ENCODE peak calls at places on chromosomes 16 and 17, in four cellular contexts. I, E, P and W are unnamed samples.

GRCh38 chr17:75848523-75849303 is 4.5 kb upstream of the UNC13D start:
- DNase-seq in E (peak; percentile 76), I (peak; percentile 94), P (peak; percentile 77), W (peak; percentile 82)

GRCh38 chr17:72370819-72371218 is 250.0 kb downstream of the SOX9 start:
- DNase-seq in I (no peak), P (no peak), E (no peak), W (no peak)

GRCh38 chr17:50129946-50130777 is at the start of gene SAMD14:
- DNase-seq in E (no peak), P (no peak), I (no peak), W (no peak)

GRCh38 chr17:1095853-1096675 is 83.7 kb downstream of the ABR start:
- DNase-seq in I (peak; percentile 77), P (no peak), E (no peak), W (no peak)

GRCh38 chr17:82565551-82565950 is 46.0 kb downstream of the FOXK2 start:
- DNase-seq in E (no peak), I (no peak), P (no peak), W (no peak)

GRCh38 chr16:27600386-27600785 is 50.4 kb downstream of the KATNIP start:
- DNase-seq in E (no peak), I (no peak), P (no peak), W (no peak)

GRCh38 chr17:51355314-51356083 is 95.2 kb downstream of the UTP18 start:
- DNase-seq in I (no peak), P (no peak), E (no peak), W (no peak)

GRCh38 chr16:13426279-13426678 is 493.7 kb upstream of the ERCC4 start:
- DNase-seq in I (no peak), P (peak; percentile 8), E (no peak), W (no peak)

GRCh38 chr17:45345246-45345553 is 28.4 kb upstream of the MAP3K14 start:
- DNase-seq in E (no peak), P (no peak), I (peak; percentile 27), W (no peak)

GRCh38 chr16:85613609-85614337 is 651 bp downstream of the GSE1 start:
- DNase-seq in P (no peak), I (peak; percentile 87), E (no peak), W (no peak)

GRCh38 chr17:64229815-64230550 is 33.1 kb downstream of the TEX2 start:
- DNase-seq in I (no peak), P (no peak), E (no peak), W (no peak)

GRCh38 chr16:87851601-87852000 is 17.7 kb downstream of the SLC7A5 start:
- DNase-seq in I (no peak), E (no peak), P (no peak), W (no peak)

GRCh38 chr16:54432481-54433229 is 146.1 kb upstream of the IRX3 start:
- DNase-seq in I (no peak), E (no peak), P (no peak), W (no peak)

GRCh38 chr16:89919535-89920406 is 1.1 kb downstream of the MC1R start:
- DNase-seq in P (no peak), I (no peak), E (no peak), W (no peak)

GRCh38 chr17:36089888-36090836 is at the start of gene CCL3:
- DNase-seq in P (no peak), I (peak; percentile 78), E (no peak), W (no peak)

GRCh38 chr16:5234295-5235050 is 136.9 kb upstream of the EEF2KMT start:
- DNase-seq in P (no peak), E (no peak), I (no peak), W (no peak)

GRCh38 chr16:75413951-75414350 is 19.4 kb downstream of the CFDP1 start:
- DNase-seq in I (no peak), E (no peak), P (no peak), W (no peak)

GRCh38 chr17:71505200-71505599 is 615.6 kb upstream of the SOX9 start:
- DNase-seq in E (no peak), I (no peak), P (no peak), W (no peak)

GRCh38 chr17:74040291-74040690 is 163.2 kb upstream of the RPL38 start:
- DNase-seq in E (no peak), P (no peak), I (no peak), W (no peak)

GRCh38 chr17:50127661-50128361 is 2.1 kb downstream of the SAMD14 start:
- DNase-seq in P (peak; percentile 50), E (no peak), I (no peak), W (no peak)

GRCh38 chr17:77728022-77728671 is 230.4 kb upstream of the TNRC6C start:
- DNase-seq in I (no peak), P (peak; percentile 47), E (no peak), W (no peak)

GRCh38 chr17:74746922-74747321 is 1.5 kb upstream of the NHERF1 start:
- DNase-seq in I (peak; percentile 78), E (no peak), P (peak; percentile 58), W (no peak)

GRCh38 chr17:16991349-16992009 is 19.6 kb upstream of the TNFRSF13B start:
- DNase-seq in E (peak; percentile 69), P (peak; percentile 88), I (peak; percentile 96), W (peak; percentile 78)

GRCh38 chr17:48515925-48516900 is 14.6 kb downstream of the HOXB1 start:
- DNase-seq in I (no peak), P (no peak), E (no peak), W (no peak)

GRCh38 chr17:75032896-75033294 is 13.9 kb downstream of the ATP5PD start:
- DNase-seq in I (no peak), E (no peak), P (peak; percentile 76), W (no peak)

GRCh38 chr16:1770328-1771071 is 843 bp downstream of the NME3 start:
- DNase-seq in I (peak; percentile 90), E (no peak), P (peak; percentile 46), W (peak; percentile 30)

GRCh38 chr16:47777191-47777590 is 316.1 kb downstream of the PHKB start:
- DNase-seq in I (no peak), E (no peak), P (no peak), W (no peak)

GRCh38 chr16:77711775-77712174 is 10.5 kb upstream of the NUDT7 start:
- DNase-seq in I (no peak), P (no peak), E (no peak), W (no peak)

GRCh38 chr16:1443403-1443973 is 868 bp downstream of the CCDC154 start:
- DNase-seq in I (no peak), P (no peak), E (no peak), W (no peak)

GRCh38 chr17:76074390-76075363 is at the start of gene GALR2:
- DNase-seq in E (no peak), P (peak; percentile 21), I (peak; percentile 78), W (no peak)

GRCh38 chr17:46943511-46944393 is 20.8 kb downstream of the GOSR2 start:
- DNase-seq in E (no peak), I (no peak), P (no peak), W (no peak)

GRCh38 chr17:2396568-2397246 is 4.2 kb downstream of the MNT start:
- DNase-seq in I (peak; percentile 96), E (no peak), P (peak; percentile 27), W (no peak)

GRCh38 chr16:87041286-87041685 is 275.9 kb downstream of the C16orf95 start:
- DNase-seq in I (no peak), P (no peak), E (no peak), W (no peak)

GRCh38 chr17:80705988-80706387 is 161.3 kb downstream of the RPTOR start:
- DNase-seq in E (no peak), P (no peak), I (no peak), W (no peak)

GRCh38 chr16:23129686-23130085 is 19.6 kb downstream of the USP31 start:
- DNase-seq in E (no peak), I (no peak), P (no peak), W (no peak)

GRCh38 chr17:71335212-71335611 is 785.6 kb upstream of the SOX9 start:
- DNase-seq in I (no peak), E (no peak), P (no peak), W (no peak)